ENCODE peak calls at places on chromosomes 3 and 15, in four cellular contexts. U is stimulated activated CD8-positive, alpha-beta memory T cell treated with anti-CD3 and anti-CD28 coated beads, Interleukin-15, amount 100 ng/mL, for 24 hours; P is Calu3; Z is stimulated activated CD4-positive, alpha-beta T cell treated with anti-CD3 and anti-CD28 coated beads, Interleukin-2, amount 100 ng/mL, for 48 hours. B is an unnamed sample.

GRCh38 chr15:43977072-43977884 is 150.5 kb downstream of the WDR76 start:
- DNase-seq in U (no peak), P (no peak), Z (peak), B (no peak)

GRCh38 chr3:123422457-123422856 is 26.4 kb downstream of the ADCY5 start:
- DNase-seq in U (no peak), P (no peak), Z (no peak), B (no peak)

GRCh38 chr3:17420668-17421067 is 321.8 kb downstream of the TBC1D5 start:
- DNase-seq in U (no peak), P (no peak), Z (no peak), B (no peak)

GRCh38 chr3:14899993-14900618 is 47.3 kb upstream of the NR2C2 start:
- DNase-seq in U (no peak), P (peak), Z (no peak), B (no peak)

GRCh38 chr3:71163216-71163918 is 420.2 kb downstream of the FOXP1 start:
- DNase-seq in U (no peak), P (no peak), Z (no peak), B (no peak)

GRCh38 chr3:151724846-151725562 is 8.7 kb upstream of the AADACL2 start:
- DNase-seq in U (no peak), P (peak), Z (no peak), B (no peak)

GRCh38 chr3:115710799-115711198 is 87.5 kb downstream of the GAP43 start:
- DNase-seq in U (no peak), P (no peak), Z (no peak), B (no peak)

GRCh38 chr15:80971143-80971542 is 18.5 kb downstream of the MESD start:
- DNase-seq in U (no peak), P (no peak), Z (no peak), B (no peak)

GRCh38 chr3:15743587-15744009 is 54.2 kb downstream of the ANKRD28 start:
- DNase-seq in U (no peak), P (no peak), Z (no peak), B (no peak)

GRCh38 chr3:69999191-70000027 is at the start of gene SAMMSON:
- DNase-seq in U (no peak), P (no peak), Z (no peak), B (peak)

GRCh38 chr3:139935071-139935865 is at the start of gene CLSTN2:
- DNase-seq in U (no peak), P (peak), Z (no peak), B (peak)